ENCODE peak calls at places on chromosomes 13 and 19, in ten cellular contexts. R, P, S, A, K, L, D, H, U and W are unnamed samples.

GRCh38 chr19:1776606-1777147 is 23.4 kb downstream of the ONECUT3 start:
- DNase-seq in U (no peak), L (no peak), P (no peak), R (no peak), H (no peak), A (no peak), S (no peak), K (no peak), D (no peak), W (no peak)

GRCh38 chr19:8334458-8335342 is 8.4 kb downstream of the KANK3 start:
- DNase-seq in A (peak; percentile 17), H (no peak), D (no peak), U (peak; percentile 82), S (peak; percentile 63), P (peak; percentile 34), R (no peak), K (peak; percentile 62), L (peak; percentile 86), W (peak; percentile 52)

GRCh38 chr19:15280048-15280725 is 47.9 kb upstream of the EPHX3 start:
- DNase-seq in S (peak; percentile 86), K (peak; percentile 79), L (no peak), P (no peak), D (no peak), U (no peak), R (no peak), A (no peak), H (no peak), W (peak; percentile 61)

GRCh38 chr13:45393941-45394570 is 24.1 kb downstream of the SLC25A30 start:
- DNase-seq in A (peak; percentile 7), H (no peak), S (peak; percentile 57), D (no peak), U (peak; percentile 45), P (no peak), L (peak; percentile 81), K (no peak), R (no peak), W (no peak)

GRCh38 chr19:39145180-39145953 is 19.8 kb downstream of the PAK4 start:
- DNase-seq in U (no peak), H (peak; percentile 67), D (no peak), A (no peak), L (no peak), S (no peak), P (no peak), R (no peak), K (no peak), W (no peak)

GRCh38 chr13:87884874-87885273 is 213.7 kb downstream of the SLITRK5 start:
- DNase-seq in S (peak; percentile 19), H (no peak), A (peak; percentile 13), K (no peak), U (no peak), P (no peak), L (peak; percentile 1), D (no peak), R (no peak), W (no peak)

GRCh38 chr13:28566283-28566682 is 71.4 kb upstream of the FLT1 start:
- DNase-seq in L (no peak), R (no peak), A (no peak), D (no peak), K (no peak), U (no peak), P (no peak), S (no peak), H (no peak), W (no peak)

GRCh38 chr13:37966266-37966665 is 96.7 kb upstream of the TRPC4 start:
- DNase-seq in U (no peak), D (no peak), K (no peak), R (no peak), P (no peak), S (no peak), L (no peak), H (no peak), A (no peak), W (no peak)

GRCh38 chr19:33052352-33052972 is 12.2 kb downstream of the RHPN2 start:
- DNase-seq in S (no peak), P (peak; percentile 7), D (no peak), K (no peak), R (no peak), A (no peak), L (no peak), H (no peak), U (no peak), W (no peak)

GRCh38 chr13:102327119-102327617 is 74.7 kb downstream of the FGF14 start:
- DNase-seq in S (no peak), P (no peak), K (no peak), U (no peak), H (no peak), R (no peak), A (peak; percentile 44), L (no peak), D (no peak), W (no peak)

GRCh38 chr19:38062959-38063786 is 156.2 kb downstream of the SIPA1L3 start:
- DNase-seq in H (peak; percentile 3), U (no peak), R (no peak), L (peak; percentile 87), K (peak; percentile 28), A (peak; percentile 91), D (no peak), P (no peak), S (peak; percentile 97), W (no peak)

GRCh38 chr13:97934590-97934989 is 18.9 kb upstream of the IPO5 start:
- DNase-seq in R (no peak), D (no peak), A (no peak), H (no peak), U (no peak), S (no peak), K (no peak), L (no peak), P (no peak), W (no peak)

GRCh38 chr13:98570929-98571372 is 6.0 kb downstream of the STK24 start:
- DNase-seq in L (no peak), S (no peak), D (no peak), U (peak; percentile 83), A (peak; percentile 43), P (no peak), K (no peak), R (no peak), H (no peak), W (no peak)

GRCh38 chr13:93233997-93234416 is 7.4 kb downstream of the GPC6 start:
- DNase-seq in S (no peak), L (no peak), U (no peak), A (no peak), D (no peak), H (no peak), K (no peak), R (no peak), P (no peak), W (no peak)

GRCh38 chr13:34087791-34088190 is 269.8 kb downstream of the RFC3 start:
- DNase-seq in U (no peak), H (no peak), K (no peak), A (no peak), S (no peak), L (no peak), R (no peak), P (no peak), D (no peak), W (no peak)

GRCh38 chr13:30240608-30241007 is 66.7 kb downstream of the KATNAL1 start:
- DNase-seq in H (no peak), A (no peak), R (no peak), U (no peak), P (no peak), S (no peak), D (no peak), L (no peak), K (no peak), W (no peak)

GRCh38 chr13:95253033-95253432 is 48.2 kb downstream of the ABCC4 start:
- DNase-seq in D (no peak), K (no peak), H (no peak), A (no peak), P (no peak), L (no peak), S (no peak), R (no peak), U (no peak), W (no peak)

GRCh38 chr19:18674616-18675015 is 8.9 kb upstream of the CRTC1 start:
- DNase-seq in U (no peak), L (peak; percentile 73), H (peak; percentile 23), A (no peak), D (no peak), R (no peak), S (no peak), K (peak; percentile 80), P (no peak), W (peak; percentile 65)

GRCh38 chr19:55368701-55369563 is 1.3 kb downstream of the IL11 start:
- DNase-seq in K (no peak), S (no peak), L (peak; percentile 77), D (no peak), A (no peak), U (no peak), R (no peak), H (no peak), P (no peak), W (no peak)

GRCh38 chr13:112132142-112132541 is 65.2 kb downstream of the SOX1 start:
- DNase-seq in R (no peak), L (no peak), U (no peak), S (no peak), P (no peak), K (no peak), A (no peak), D (no peak), H (no peak), W (no peak)

GRCh38 chr19:13366529-13367143 is 139.6 kb downstream of the CACNA1A start:
- DNase-seq in D (no peak), S (peak; percentile 3), A (no peak), K (no peak), L (peak; percentile 27), H (no peak), U (peak; percentile 51), P (peak; percentile 1), R (no peak), W (no peak)

GRCh38 chr19:31380854-31381253 is 31.6 kb upstream of the TSHZ3 start:
- DNase-seq in P (no peak), H (no peak), U (no peak), S (no peak), A (no peak), D (no peak), L (no peak), R (no peak), K (no peak), W (no peak)

GRCh38 chr13:94902722-94903407 is 190.5 kb upstream of the SOX21 start:
- DNase-seq in P (no peak), A (no peak), D (no peak), L (no peak), H (no peak), K (no peak), U (no peak), R (no peak), S (no peak), W (no peak)

GRCh38 chr19:3365447-3366103 is 808 bp upstream of the NFIC start:
- DNase-seq in H (peak; percentile 67), A (no peak), U (peak; percentile 40), K (peak; percentile 84), R (no peak), P (no peak), S (no peak), L (peak; percentile 82), D (no peak), W (peak; percentile 61)

GRCh38 chr19:16118489-16119033 is 6.9 kb downstream of the RAB8A start:
- DNase-seq in R (no peak), D (no peak), U (no peak), S (no peak), K (peak; percentile 59), P (no peak), L (no peak), H (no peak), A (no peak), W (peak; percentile 18)

GRCh38 chr13:50485979-50486935 is 357.2 kb downstream of the DLEU7 start:
- DNase-seq in S (peak; percentile 20), D (no peak), A (no peak), P (peak; percentile 63), H (no peak), K (no peak), L (peak; percentile 27), U (no peak), R (no peak), W (no peak)

GRCh38 chr19:55036058-55036457 is 2.0 kb downstream of the GP6 start:
- DNase-seq in L (no peak), R (no peak), A (no peak), U (no peak), P (no peak), S (no peak), D (no peak), H (no peak), K (no peak), W (no peak)